ENCODE peak calls at places on chromosome 10, in five cellular contexts. One of them, this sample, is unnamed.

GRCh38 chr10:86082556-86082955 is 284.0 kb downstream of the GRID1 start:
- DNase-seq in uterus: no peak
- DNase-seq in A549: no peak
- DNase-seq in lower lobe of right lung: no peak
- DNase-seq in body of pancreas: no peak
- DNase-seq in this sample: no peak

GRCh38 chr10:130398090-130398994 is 262.2 kb downstream of the GLRX3 start:
- DNase-seq in uterus: no peak
- DNase-seq in A549: no peak
- DNase-seq in lower lobe of right lung: peak
- DNase-seq in body of pancreas: no peak
- DNase-seq in this sample: no peak

GRCh38 chr10:89032141-89032814 is 41.7 kb downstream of the FAS start:
- DNase-seq in uterus: no peak
- DNase-seq in A549: peak
- DNase-seq in lower lobe of right lung: peak
- DNase-seq in body of pancreas: no peak
- DNase-seq in this sample: no peak

GRCh38 chr10:43043342-43043772 is 33.5 kb upstream of the RET start:
- DNase-seq in uterus: no peak
- DNase-seq in A549: no peak
- DNase-seq in lower lobe of right lung: peak
- DNase-seq in body of pancreas: no peak
- DNase-seq in this sample: no peak

GRCh38 chr10:1736972-1737221 is 428 bp downstream of the ADARB2 start:
- DNase-seq in uterus: no peak
- DNase-seq in A549: no peak
- DNase-seq in lower lobe of right lung: no peak
- DNase-seq in body of pancreas: no peak
- DNase-seq in this sample: no peak

GRCh38 chr10:128596906-128597305 is 470.7 kb upstream of the MKI67 start:
- DNase-seq in uterus: no peak
- DNase-seq in A549: no peak
- DNase-seq in lower lobe of right lung: no peak
- DNase-seq in body of pancreas: no peak
- DNase-seq in this sample: no peak

GRCh38 chr10:26413375-26413774 is 24.8 kb upstream of the APBB1IP start:
- DNase-seq in uterus: no peak
- DNase-seq in A549: no peak
- DNase-seq in lower lobe of right lung: no peak
- DNase-seq in body of pancreas: no peak
- DNase-seq in this sample: no peak

GRCh38 chr10:33134011-33134751 is 176.2 kb upstream of the ITGB1 start:
- DNase-seq in uterus: peak
- DNase-seq in A549: peak
- DNase-seq in lower lobe of right lung: peak
- DNase-seq in body of pancreas: peak
- DNase-seq in this sample: no peak

GRCh38 chr10:75202321-75203096 is 8.1 kb upstream of the VDAC2 start:
- DNase-seq in uterus: peak
- DNase-seq in A549: peak
- DNase-seq in lower lobe of right lung: peak
- DNase-seq in body of pancreas: no peak
- DNase-seq in this sample: peak

GRCh38 chr10:59865101-59865500 is 41.3 kb downstream of the CCDC6 start:
- DNase-seq in uterus: peak
- DNase-seq in A549: peak
- DNase-seq in lower lobe of right lung: no peak
- DNase-seq in body of pancreas: peak
- DNase-seq in this sample: peak

GRCh38 chr10:26432938-26433337 is 5.2 kb upstream of the APBB1IP start:
- DNase-seq in uterus: no peak
- DNase-seq in A549: no peak
- DNase-seq in lower lobe of right lung: no peak
- DNase-seq in body of pancreas: no peak
- DNase-seq in this sample: no peak

GRCh38 chr10:73094986-73095478 is 1.6 kb downstream of the P4HA1 start:
- DNase-seq in uterus: no peak
- DNase-seq in A549: no peak
- DNase-seq in lower lobe of right lung: no peak
- DNase-seq in body of pancreas: no peak
- DNase-seq in this sample: no peak

GRCh38 chr10:93150990-93151547 is 77.4 kb downstream of the CYP26A1 start:
- DNase-seq in uterus: no peak
- DNase-seq in A549: no peak
- DNase-seq in lower lobe of right lung: no peak
- DNase-seq in body of pancreas: no peak
- DNase-seq in this sample: no peak

GRCh38 chr10:49360271-49361177 is 35.4 kb downstream of the DRGX start:
- DNase-seq in uterus: no peak
- DNase-seq in A549: no peak
- DNase-seq in lower lobe of right lung: no peak
- DNase-seq in body of pancreas: no peak
- DNase-seq in this sample: no peak

GRCh38 chr10:130326954-130327353 is 190.8 kb downstream of the GLRX3 start:
- DNase-seq in uterus: no peak
- DNase-seq in A549: no peak
- DNase-seq in lower lobe of right lung: no peak
- DNase-seq in body of pancreas: no peak
- DNase-seq in this sample: no peak

GRCh38 chr10:90321132-90321816 is 536.6 kb downstream of the HTR7 start:
- DNase-seq in uterus: no peak
- DNase-seq in A549: no peak
- DNase-seq in lower lobe of right lung: no peak
- DNase-seq in body of pancreas: no peak
- DNase-seq in this sample: no peak

GRCh38 chr10:32582946-32583345 is 137.0 kb downstream of the CCDC7 start:
- DNase-seq in uterus: no peak
- DNase-seq in A549: peak
- DNase-seq in lower lobe of right lung: no peak
- DNase-seq in body of pancreas: no peak
- DNase-seq in this sample: no peak

GRCh38 chr10:111177379-111177778 is 100.5 kb downstream of the ADRA2A start:
- DNase-seq in uterus: no peak
- DNase-seq in A549: no peak
- DNase-seq in lower lobe of right lung: no peak
- DNase-seq in body of pancreas: no peak
- DNase-seq in this sample: no peak

GRCh38 chr10:46530249-46531186 is 25.9 kb downstream of the GPRIN2 start:
- DNase-seq in uterus: no peak
- DNase-seq in A549: peak
- DNase-seq in lower lobe of right lung: peak
- DNase-seq in body of pancreas: peak
- DNase-seq in this sample: no peak

GRCh38 chr10:97015199-97015693 is 170.5 kb downstream of the SLIT1 start:
- DNase-seq in uterus: no peak
- DNase-seq in A549: no peak
- DNase-seq in lower lobe of right lung: no peak
- DNase-seq in body of pancreas: no peak
- DNase-seq in this sample: no peak

GRCh38 chr10:52451817-52452216 is 137.7 kb downstream of the DKK1 start:
- DNase-seq in uterus: no peak
- DNase-seq in A549: peak
- DNase-seq in lower lobe of right lung: no peak
- DNase-seq in body of pancreas: no peak
- DNase-seq in this sample: no peak

GRCh38 chr10:24551161-24551560 is 172.5 kb downstream of the ARHGAP21 start:
- DNase-seq in uterus: no peak
- DNase-seq in A549: no peak
- DNase-seq in lower lobe of right lung: no peak
- DNase-seq in body of pancreas: no peak
- DNase-seq in this sample: no peak

GRCh38 chr10:79560160-79560709 is at the start of gene SFTPA2:
- DNase-seq in uterus: no peak
- DNase-seq in A549: no peak
- DNase-seq in lower lobe of right lung: peak
- DNase-seq in body of pancreas: no peak
- DNase-seq in this sample: no peak

GRCh38 chr10:33773895-33774480 is 439.5 kb upstream of the NRP1 start:
- DNase-seq in uterus: peak
- DNase-seq in A549: no peak
- DNase-seq in lower lobe of right lung: no peak
- DNase-seq in body of pancreas: no peak
- DNase-seq in this sample: no peak

GRCh38 chr10:96072673-96073072 is 29.3 kb downstream of the CCNJ start:
- DNase-seq in uterus: no peak
- DNase-seq in A549: peak
- DNase-seq in lower lobe of right lung: no peak
- DNase-seq in body of pancreas: no peak
- DNase-seq in this sample: no peak

GRCh38 chr10:67837519-67838314 is at the start of gene DNAJC12:
- DNase-seq in uterus: no peak
- DNase-seq in A549: peak
- DNase-seq in lower lobe of right lung: no peak
- DNase-seq in body of pancreas: no peak
- DNase-seq in this sample: peak
- H3K4me3 ChIP-seq in uterus: peak
- H3K4me3 ChIP-seq in A549: peak
- H3K4me3 ChIP-seq in lower lobe of right lung: peak
- H3K4me3 ChIP-seq in body of pancreas: peak
- H3K4me3 ChIP-seq in this sample: peak

GRCh38 chr10:107481881-107482280 is 317.4 kb upstream of the SORCS1 start:
- DNase-seq in uterus: no peak
- DNase-seq in A549: no peak
- DNase-seq in lower lobe of right lung: no peak
- DNase-seq in body of pancreas: no peak
- DNase-seq in this sample: no peak

GRCh38 chr10:107490389-107490788 is 325.9 kb upstream of the SORCS1 start:
- DNase-seq in uterus: no peak
- DNase-seq in A549: no peak
- DNase-seq in lower lobe of right lung: no peak
- DNase-seq in body of pancreas: no peak
- DNase-seq in this sample: no peak

GRCh38 chr10:107492389-107492788 is 327.9 kb upstream of the SORCS1 start:
- DNase-seq in uterus: no peak
- DNase-seq in A549: no peak
- DNase-seq in lower lobe of right lung: no peak
- DNase-seq in body of pancreas: no peak
- DNase-seq in this sample: no peak

GRCh38 chr10:107485019-107485418 is 320.5 kb upstream of the SORCS1 start:
- DNase-seq in uterus: no peak
- DNase-seq in A549: no peak
- DNase-seq in lower lobe of right lung: no peak
- DNase-seq in body of pancreas: no peak
- DNase-seq in this sample: no peak

DNA sequence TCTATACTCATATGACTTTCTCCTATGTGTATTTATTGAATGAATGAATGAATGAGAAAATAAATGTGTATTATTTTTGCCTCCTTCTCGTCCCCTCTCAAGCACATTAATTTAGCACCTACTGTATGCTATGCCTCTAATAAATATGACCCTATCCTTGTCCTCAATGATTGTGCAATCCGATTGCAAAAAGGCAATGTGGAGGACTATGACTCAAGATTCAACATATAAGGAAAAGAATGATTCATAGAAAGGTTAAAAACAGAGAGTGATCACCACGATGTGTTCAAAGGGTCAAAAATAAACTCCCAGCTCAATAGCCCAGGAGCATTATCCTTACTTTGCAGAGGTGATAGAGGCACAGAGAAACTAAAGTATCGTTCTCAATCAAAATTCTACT is 322.8 kb upstream of the SORCS1 start:
- DNase-seq in uterus: no peak
- DNase-seq in A549: no peak
- DNase-seq in lower lobe of right lung: no peak
- DNase-seq in body of pancreas: no peak
- DNase-seq in this sample: no peak
- TF ChIP-seq CTCF in uterus: no peak
- TF ChIP-seq CTCF in A549: no peak
- TF ChIP-seq CTCF in lower lobe of right lung: no peak
- TF ChIP-seq CTCF in body of pancreas: no peak
- TF ChIP-seq CTCF in this sample: no peak

GRCh38 chr10:3470191-3470590 is 297.6 kb upstream of the PITRM1 start:
- DNase-seq in uterus: no peak
- DNase-seq in A549: no peak
- DNase-seq in lower lobe of right lung: no peak
- DNase-seq in body of pancreas: no peak
- DNase-seq in this sample: no peak

GRCh38 chr10:3467052-3467906 is 294.7 kb upstream of the PITRM1 start:
- DNase-seq in uterus: peak
- DNase-seq in A549: peak
- DNase-seq in lower lobe of right lung: peak
- DNase-seq in body of pancreas: peak
- DNase-seq in this sample: no peak

GRCh38 chr10:3468919-3469638 is 296.5 kb upstream of the PITRM1 start:
- DNase-seq in uterus: peak
- DNase-seq in A549: peak
- DNase-seq in lower lobe of right lung: peak
- DNase-seq in body of pancreas: no peak
- DNase-seq in this sample: peak

GRCh38 chr10:3471497-3471896 is 298.9 kb upstream of the PITRM1 start:
- DNase-seq in uterus: no peak
- DNase-seq in A549: no peak
- DNase-seq in lower lobe of right lung: no peak
- DNase-seq in body of pancreas: no peak
- DNase-seq in this sample: no peak

DNA sequence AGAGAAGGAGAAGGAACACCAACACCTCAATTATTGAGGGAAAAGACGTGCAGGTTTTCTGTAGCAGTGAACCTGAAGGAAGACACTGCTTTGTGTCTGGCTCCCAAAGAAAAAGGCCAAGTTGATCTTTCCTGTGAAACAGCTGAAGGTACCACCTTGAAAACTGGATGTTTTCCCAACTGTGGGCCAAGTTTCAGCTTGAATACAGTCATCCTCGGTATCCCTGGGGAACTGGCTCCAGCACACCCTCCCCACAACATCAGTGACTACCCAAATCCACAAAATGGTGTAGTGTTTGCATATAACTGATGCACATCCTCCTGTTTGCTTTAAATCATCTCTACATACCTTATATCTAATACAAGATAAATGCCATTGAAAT is 297.0 kb upstream of the PITRM1 start:
- DNase-seq in uterus: no peak
- DNase-seq in A549: no peak
- DNase-seq in lower lobe of right lung: no peak
- DNase-seq in body of pancreas: no peak
- DNase-seq in this sample: no peak
- H3K4me3 ChIP-seq in uterus: no peak
- H3K4me3 ChIP-seq in A549: peak
- H3K4me3 ChIP-seq in lower lobe of right lung: no peak
- H3K4me3 ChIP-seq in body of pancreas: no peak
- H3K4me3 ChIP-seq in this sample: no peak

GRCh38 chr10:124349231-124349992 is 69.3 kb downstream of the OAT start:
- DNase-seq in uterus: no peak
- DNase-seq in A549: no peak
- DNase-seq in lower lobe of right lung: no peak
- DNase-seq in body of pancreas: no peak
- DNase-seq in this sample: no peak

GRCh38 chr10:124349993-124350280 is 68.8 kb downstream of the OAT start:
- DNase-seq in uterus: no peak
- DNase-seq in A549: no peak
- DNase-seq in lower lobe of right lung: no peak
- DNase-seq in body of pancreas: no peak
- DNase-seq in this sample: no peak

GRCh38 chr10:124346831-124347230 is 71.9 kb downstream of the OAT start:
- DNase-seq in uterus: no peak
- DNase-seq in A549: no peak
- DNase-seq in lower lobe of right lung: no peak
- DNase-seq in body of pancreas: no peak
- DNase-seq in this sample: no peak

GRCh38 chr10:124348801-124349200 is 69.9 kb downstream of the OAT start:
- DNase-seq in uterus: no peak
- DNase-seq in A549: no peak
- DNase-seq in lower lobe of right lung: no peak
- DNase-seq in body of pancreas: no peak
- DNase-seq in this sample: no peak

GRCh38 chr10:124347956-124348355 is 70.8 kb downstream of the OAT start:
- DNase-seq in uterus: no peak
- DNase-seq in A549: no peak
- DNase-seq in lower lobe of right lung: no peak
- DNase-seq in body of pancreas: no peak
- DNase-seq in this sample: no peak
- TF ChIP-seq CTCF in uterus: no peak
- TF ChIP-seq CTCF in A549: no peak
- TF ChIP-seq CTCF in lower lobe of right lung: no peak
- TF ChIP-seq CTCF in body of pancreas: no peak
- TF ChIP-seq CTCF in this sample: no peak

This sample was measured in LNCaP clone FGC.